ENCODE peak calls at places on chromosomes 11 and 22, in seven cellular contexts. One of them, this sample, is unnamed.

GRCh38 chr22:38727123-38727522 is 21.4 kb downstream of the GTPBP1 start:
- DNase-seq in cardiac muscle cell: no peak
- DNase-seq in dorsolateral prefrontal cortex: peak
- DNase-seq in stomach: no peak
- DNase-seq in upper lobe of left lung: no peak
- DNase-seq in pancreas: peak
- DNase-seq in WERI-Rb-1: no peak
- DNase-seq in this sample: no peak

GRCh38 chr11:115645631-115646271 is 141.5 kb upstream of the CADM1 start:
- DNase-seq in cardiac muscle cell: peak
- DNase-seq in dorsolateral prefrontal cortex: peak
- DNase-seq in stomach: no peak
- DNase-seq in upper lobe of left lung: no peak
- DNase-seq in pancreas: no peak
- DNase-seq in WERI-Rb-1: no peak
- DNase-seq in this sample: no peak

GRCh38 chr11:130876100-130876499 is 40.2 kb downstream of the SNX19 start:
- DNase-seq in cardiac muscle cell: no peak
- DNase-seq in dorsolateral prefrontal cortex: no peak
- DNase-seq in stomach: no peak
- DNase-seq in upper lobe of left lung: no peak
- DNase-seq in pancreas: no peak
- DNase-seq in WERI-Rb-1: no peak
- DNase-seq in this sample: no peak

GRCh38 chr11:57527056-57527631 is 3.4 kb downstream of the TIMM10 start:
- DNase-seq in cardiac muscle cell: peak
- DNase-seq in dorsolateral prefrontal cortex: peak
- DNase-seq in stomach: peak
- DNase-seq in upper lobe of left lung: no peak
- DNase-seq in pancreas: peak
- DNase-seq in WERI-Rb-1: peak
- DNase-seq in this sample: no peak

GRCh38 chr11:36945384-36945783 is 347.3 kb upstream of the RAG2 start:
- DNase-seq in cardiac muscle cell: peak
- DNase-seq in dorsolateral prefrontal cortex: no peak
- DNase-seq in stomach: no peak
- DNase-seq in upper lobe of left lung: no peak
- DNase-seq in pancreas: no peak
- DNase-seq in WERI-Rb-1: no peak
- DNase-seq in this sample: no peak

GRCh38 chr11:128548655-128549255 is 38.6 kb downstream of the ETS1 start:
- DNase-seq in cardiac muscle cell: peak
- DNase-seq in dorsolateral prefrontal cortex: no peak
- DNase-seq in stomach: peak
- DNase-seq in upper lobe of left lung: peak
- DNase-seq in pancreas: no peak
- DNase-seq in WERI-Rb-1: no peak
- DNase-seq in this sample: no peak

GRCh38 chr22:36822581-36822980 is 5.7 kb upstream of the PVALB start:
- DNase-seq in cardiac muscle cell: no peak
- DNase-seq in dorsolateral prefrontal cortex: no peak
- DNase-seq in stomach: no peak
- DNase-seq in upper lobe of left lung: no peak
- DNase-seq in pancreas: no peak
- DNase-seq in WERI-Rb-1: no peak
- DNase-seq in this sample: no peak

GRCh38 chr11:30357872-30358271 is 35.0 kb downstream of the ARL14EP start:
- DNase-seq in cardiac muscle cell: no peak
- DNase-seq in dorsolateral prefrontal cortex: no peak
- DNase-seq in stomach: no peak
- DNase-seq in upper lobe of left lung: no peak
- DNase-seq in pancreas: no peak
- DNase-seq in WERI-Rb-1: no peak
- DNase-seq in this sample: no peak

GRCh38 chr11:87265132-87265531 is 227.4 kb downstream of the TMEM135 start:
- DNase-seq in cardiac muscle cell: no peak
- DNase-seq in dorsolateral prefrontal cortex: no peak
- DNase-seq in stomach: no peak
- DNase-seq in upper lobe of left lung: no peak
- DNase-seq in pancreas: no peak
- DNase-seq in WERI-Rb-1: no peak
- DNase-seq in this sample: no peak

GRCh38 chr22:26897384-26897783 is 240.0 kb downstream of the MIAT start:
- DNase-seq in cardiac muscle cell: no peak
- DNase-seq in dorsolateral prefrontal cortex: no peak
- DNase-seq in stomach: no peak
- DNase-seq in upper lobe of left lung: no peak
- DNase-seq in pancreas: no peak
- DNase-seq in WERI-Rb-1: no peak
- DNase-seq in this sample: no peak

GRCh38 chr11:117823294-117823940 is 1.1 kb downstream of the FXYD2 start:
- DNase-seq in cardiac muscle cell: no peak
- DNase-seq in dorsolateral prefrontal cortex: peak
- DNase-seq in stomach: no peak
- DNase-seq in upper lobe of left lung: peak
- DNase-seq in pancreas: peak
- DNase-seq in WERI-Rb-1: no peak
- DNase-seq in this sample: no peak

GRCh38 chr11:63874511-63874910 is 35.6 kb downstream of the MARK2 start:
- DNase-seq in cardiac muscle cell: peak
- DNase-seq in dorsolateral prefrontal cortex: no peak
- DNase-seq in stomach: peak
- DNase-seq in upper lobe of left lung: no peak
- DNase-seq in pancreas: no peak
- DNase-seq in WERI-Rb-1: no peak
- DNase-seq in this sample: no peak

GRCh38 chr11:118791961-118792578 is 1.1 kb upstream of the DDX6 start:
- DNase-seq in cardiac muscle cell: no peak
- DNase-seq in dorsolateral prefrontal cortex: no peak
- DNase-seq in stomach: peak
- DNase-seq in upper lobe of left lung: no peak
- DNase-seq in pancreas: peak
- DNase-seq in WERI-Rb-1: peak
- DNase-seq in this sample: no peak

GRCh38 chr11:40129276-40129675 is 1330.2 kb downstream of the LRRC4C start:
- DNase-seq in cardiac muscle cell: peak
- DNase-seq in dorsolateral prefrontal cortex: no peak
- DNase-seq in stomach: no peak
- DNase-seq in upper lobe of left lung: no peak
- DNase-seq in pancreas: no peak
- DNase-seq in WERI-Rb-1: no peak
- DNase-seq in this sample: no peak

GRCh38 chr11:100676901-100677300 is 10.2 kb upstream of the ARHGAP42 start:
- DNase-seq in cardiac muscle cell: no peak
- DNase-seq in dorsolateral prefrontal cortex: no peak
- DNase-seq in stomach: no peak
- DNase-seq in upper lobe of left lung: no peak
- DNase-seq in pancreas: no peak
- DNase-seq in WERI-Rb-1: no peak
- DNase-seq in this sample: no peak

GRCh38 chr22:34068011-34068410 is 147.7 kb upstream of the LARGE1 start:
- DNase-seq in cardiac muscle cell: no peak
- DNase-seq in dorsolateral prefrontal cortex: no peak
- DNase-seq in stomach: no peak
- DNase-seq in upper lobe of left lung: no peak
- DNase-seq in pancreas: no peak
- DNase-seq in WERI-Rb-1: peak
- DNase-seq in this sample: no peak

GRCh38 chr11:78223320-78223954 is 34.7 kb downstream of the USP35 start:
- DNase-seq in cardiac muscle cell: no peak
- DNase-seq in dorsolateral prefrontal cortex: peak
- DNase-seq in stomach: no peak
- DNase-seq in upper lobe of left lung: no peak
- DNase-seq in pancreas: no peak
- DNase-seq in WERI-Rb-1: no peak
- DNase-seq in this sample: no peak

GRCh38 chr11:131579932-131580387 is 209.5 kb downstream of the NTM start:
- DNase-seq in cardiac muscle cell: peak
- DNase-seq in dorsolateral prefrontal cortex: no peak
- DNase-seq in stomach: no peak
- DNase-seq in upper lobe of left lung: no peak
- DNase-seq in pancreas: no peak
- DNase-seq in WERI-Rb-1: peak
- DNase-seq in this sample: peak

GRCh38 chr11:131616456-131616855 is 246.0 kb downstream of the NTM start:
- DNase-seq in cardiac muscle cell: no peak
- DNase-seq in dorsolateral prefrontal cortex: no peak
- DNase-seq in stomach: no peak
- DNase-seq in upper lobe of left lung: no peak
- DNase-seq in pancreas: no peak
- DNase-seq in WERI-Rb-1: no peak
- DNase-seq in this sample: no peak

GRCh38 chr11:112694244-112694643 is 267.0 kb upstream of the NCAM1 start:
- DNase-seq in cardiac muscle cell: no peak
- DNase-seq in dorsolateral prefrontal cortex: no peak
- DNase-seq in stomach: no peak
- DNase-seq in upper lobe of left lung: no peak
- DNase-seq in pancreas: no peak
- DNase-seq in WERI-Rb-1: no peak
- DNase-seq in this sample: no peak

GRCh38 chr11:113960702-113961330 is 14.1 kb upstream of the HTR3A start:
- DNase-seq in cardiac muscle cell: no peak
- DNase-seq in dorsolateral prefrontal cortex: no peak
- DNase-seq in stomach: no peak
- DNase-seq in upper lobe of left lung: no peak
- DNase-seq in pancreas: no peak
- DNase-seq in WERI-Rb-1: no peak
- DNase-seq in this sample: no peak

GRCh38 chr22:48081281-48081680 is 1318.8 kb downstream of the TBC1D22A start:
- DNase-seq in cardiac muscle cell: no peak
- DNase-seq in dorsolateral prefrontal cortex: no peak
- DNase-seq in stomach: no peak
- DNase-seq in upper lobe of left lung: peak
- DNase-seq in pancreas: no peak
- DNase-seq in WERI-Rb-1: no peak
- DNase-seq in this sample: no peak

GRCh38 chr22:48082284-48082683 is 1319.8 kb downstream of the TBC1D22A start:
- DNase-seq in cardiac muscle cell: no peak
- DNase-seq in dorsolateral prefrontal cortex: no peak
- DNase-seq in stomach: no peak
- DNase-seq in upper lobe of left lung: no peak
- DNase-seq in pancreas: no peak
- DNase-seq in WERI-Rb-1: no peak
- DNase-seq in this sample: no peak

GRCh38 chr22:48084041-48084748 is 1321.7 kb downstream of the TBC1D22A start:
- DNase-seq in cardiac muscle cell: no peak
- DNase-seq in dorsolateral prefrontal cortex: no peak
- DNase-seq in stomach: no peak
- DNase-seq in upper lobe of left lung: peak
- DNase-seq in pancreas: no peak
- DNase-seq in WERI-Rb-1: no peak
- DNase-seq in this sample: no peak

GRCh38 chr22:48084749-48085090 is 1322.3 kb downstream of the TBC1D22A start:
- DNase-seq in cardiac muscle cell: no peak
- DNase-seq in dorsolateral prefrontal cortex: no peak
- DNase-seq in stomach: no peak
- DNase-seq in upper lobe of left lung: peak
- DNase-seq in pancreas: no peak
- DNase-seq in WERI-Rb-1: no peak
- DNase-seq in this sample: no peak

DNA sequence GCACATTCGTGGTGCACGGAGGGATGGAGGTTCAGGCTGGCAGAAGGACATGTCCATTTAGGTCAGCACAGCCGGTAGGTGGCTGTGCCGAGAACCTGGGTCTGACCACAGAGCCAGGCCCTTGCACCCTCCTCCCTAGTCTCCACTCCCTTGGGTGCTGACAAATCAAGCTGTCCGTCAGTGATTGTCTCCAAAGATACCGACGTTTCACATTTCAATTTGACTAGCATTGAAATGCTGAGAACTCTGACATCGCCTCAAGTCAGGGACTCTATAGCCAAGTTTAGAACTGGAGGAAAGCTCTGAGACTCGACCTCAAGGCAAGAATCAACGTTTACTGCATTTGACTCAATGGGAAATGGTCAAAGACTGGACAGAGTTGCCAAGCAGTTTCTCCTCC is 1321.1 kb downstream of the TBC1D22A start:
- DNase-seq in cardiac muscle cell: no peak
- DNase-seq in dorsolateral prefrontal cortex: no peak
- DNase-seq in stomach: no peak
- DNase-seq in upper lobe of left lung: no peak
- DNase-seq in pancreas: no peak
- DNase-seq in WERI-Rb-1: no peak
- DNase-seq in this sample: no peak
- H3K4me3 ChIP-seq in cardiac muscle cell: no peak
- H3K4me3 ChIP-seq in dorsolateral prefrontal cortex: no peak
- H3K4me3 ChIP-seq in stomach: no peak
- H3K4me3 ChIP-seq in upper lobe of left lung: no peak
- H3K4me3 ChIP-seq in pancreas: no peak
- H3K4me3 ChIP-seq in WERI-Rb-1: no peak
- H3K4me3 ChIP-seq in this sample: no peak

GRCh38 chr11:68750197-68750987 is 928 bp downstream of the TESMIN start:
- DNase-seq in cardiac muscle cell: no peak
- DNase-seq in dorsolateral prefrontal cortex: no peak
- DNase-seq in stomach: no peak
- DNase-seq in upper lobe of left lung: peak
- DNase-seq in pancreas: peak
- DNase-seq in WERI-Rb-1: no peak
- DNase-seq in this sample: no peak
- H3K4me3 ChIP-seq in cardiac muscle cell: no peak
- H3K4me3 ChIP-seq in dorsolateral prefrontal cortex: no peak
- H3K4me3 ChIP-seq in stomach: peak
- H3K4me3 ChIP-seq in upper lobe of left lung: peak
- H3K4me3 ChIP-seq in pancreas: no peak
- H3K4me3 ChIP-seq in WERI-Rb-1: no peak
- H3K4me3 ChIP-seq in this sample: no peak

DNA sequence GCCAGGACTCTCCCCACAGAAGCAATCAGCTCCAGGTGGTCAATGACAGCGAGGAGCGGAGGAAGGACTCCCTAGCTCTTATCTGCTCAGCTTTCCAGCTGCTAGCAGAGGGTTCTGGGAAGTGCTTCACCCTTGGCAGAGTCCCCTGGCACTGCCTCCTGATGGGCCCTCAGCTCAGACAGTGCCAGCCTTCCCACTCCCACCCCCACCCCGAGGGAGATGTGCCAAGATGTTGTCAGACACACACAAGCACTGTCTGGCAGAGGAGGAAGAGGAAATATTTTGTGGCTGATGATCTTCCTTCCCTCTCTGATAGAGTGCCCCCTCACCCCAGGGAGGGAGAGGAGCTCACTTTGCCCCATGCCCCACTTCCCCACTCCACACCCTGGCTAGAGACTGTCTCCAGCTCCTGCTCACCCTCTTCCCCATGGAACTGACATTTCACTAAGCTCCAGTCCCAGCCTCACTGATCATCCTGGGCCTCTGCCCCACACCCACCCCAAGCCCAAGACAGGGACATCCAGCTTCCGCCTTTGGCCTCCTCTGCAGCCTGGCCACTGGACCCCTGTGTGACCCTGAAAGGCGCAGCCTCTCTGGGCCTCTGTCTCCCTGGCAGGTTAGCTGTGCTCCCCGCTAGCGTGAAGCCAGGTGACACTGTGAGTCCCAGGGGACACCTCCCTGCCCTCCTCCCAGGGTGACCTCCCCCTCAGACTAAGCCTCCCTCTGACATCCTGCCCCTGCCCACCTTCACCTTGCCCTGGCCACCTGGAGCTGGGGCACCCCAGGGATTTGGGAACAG is 44.5 kb downstream of the SLCO2B1 start:
- DNase-seq in cardiac muscle cell: no peak
- DNase-seq in dorsolateral prefrontal cortex: no peak
- DNase-seq in stomach: no peak
- DNase-seq in upper lobe of left lung: no peak
- DNase-seq in pancreas: no peak
- DNase-seq in WERI-Rb-1: no peak
- DNase-seq in this sample: no peak
- H3K4me3 ChIP-seq in cardiac muscle cell: no peak
- H3K4me3 ChIP-seq in dorsolateral prefrontal cortex: no peak
- H3K4me3 ChIP-seq in stomach: no peak
- H3K4me3 ChIP-seq in upper lobe of left lung: no peak
- H3K4me3 ChIP-seq in pancreas: no peak
- H3K4me3 ChIP-seq in WERI-Rb-1: no peak
- H3K4me3 ChIP-seq in this sample: no peak

GRCh38 chr11:116786360-116786759 is 1.5 kb downstream of the ZPR1 start:
- DNase-seq in cardiac muscle cell: no peak
- DNase-seq in dorsolateral prefrontal cortex: no peak
- DNase-seq in stomach: no peak
- DNase-seq in upper lobe of left lung: no peak
- DNase-seq in pancreas: no peak
- DNase-seq in WERI-Rb-1: no peak
- DNase-seq in this sample: no peak
- H3K4me3 ChIP-seq in cardiac muscle cell: no peak
- H3K4me3 ChIP-seq in dorsolateral prefrontal cortex: no peak
- H3K4me3 ChIP-seq in stomach: no peak
- H3K4me3 ChIP-seq in upper lobe of left lung: no peak
- H3K4me3 ChIP-seq in pancreas: no peak
- H3K4me3 ChIP-seq in WERI-Rb-1: no peak
- H3K4me3 ChIP-seq in this sample: no peak